ENCODE peak calls at places on chromosomes 3 and 15, in seven cellular contexts. One of them, this sample, is unnamed.

GRCh38 chr3:57048728-57049127 is 11.7 kb upstream of the SPATA12 start:
- DNase-seq in stimulated activated naive B cell treated with anti-CD40 and anti-IgM and Interleukin-4, amounts not matched to agents 10 μg/mL and 1 μg/mL and 100 μg/mL, for 72 hours: no peak
- DNase-seq in NCI-H460: no peak
- DNase-seq in left cardiac atrium: no peak
- DNase-seq in breast epithelium: no peak
- DNase-seq in activated T-cell treated with anti-CD3 and anti-CD28 coated beads for 1 hour: no peak
- DNase-seq in NCI-H1930: no peak
- DNase-seq in this sample: peak

GRCh38 chr15:63327648-63328421 is 50.4 kb downstream of the APH1B start:
- DNase-seq in activated T-cell treated with anti-CD3 and anti-CD28 coated beads for 1 hour: no peak
- DNase-seq in NCI-H1930: no peak
- DNase-seq in NCI-H460: no peak
- DNase-seq in left cardiac atrium: peak
- DNase-seq in stimulated activated naive B cell treated with anti-CD40 and anti-IgM and Interleukin-4, amounts not matched to agents 10 μg/mL and 1 μg/mL and 100 μg/mL, for 72 hours: no peak
- DNase-seq in breast epithelium: no peak
- DNase-seq in this sample: no peak

GRCh38 chr3:189403194-189403593 is 228.0 kb upstream of the TP63 start:
- DNase-seq in NCI-H1930: no peak
- DNase-seq in breast epithelium: no peak
- DNase-seq in stimulated activated naive B cell treated with anti-CD40 and anti-IgM and Interleukin-4, amounts not matched to agents 10 μg/mL and 1 μg/mL and 100 μg/mL, for 72 hours: no peak
- DNase-seq in NCI-H460: no peak
- DNase-seq in activated T-cell treated with anti-CD3 and anti-CD28 coated beads for 1 hour: no peak
- DNase-seq in left cardiac atrium: no peak
- DNase-seq in this sample: no peak

GRCh38 chr15:89293012-89293411 is 41.6 kb downstream of the POLG start:
- DNase-seq in NCI-H460: no peak
- DNase-seq in left cardiac atrium: no peak
- DNase-seq in stimulated activated naive B cell treated with anti-CD40 and anti-IgM and Interleukin-4, amounts not matched to agents 10 μg/mL and 1 μg/mL and 100 μg/mL, for 72 hours: no peak
- DNase-seq in activated T-cell treated with anti-CD3 and anti-CD28 coated beads for 1 hour: no peak
- DNase-seq in breast epithelium: no peak
- DNase-seq in NCI-H1930: no peak
- DNase-seq in this sample: no peak

GRCh38 chr15:41877631-41878354 is 16.1 kb downstream of the SPTBN5 start:
- DNase-seq in activated T-cell treated with anti-CD3 and anti-CD28 coated beads for 1 hour: no peak
- DNase-seq in left cardiac atrium: no peak
- DNase-seq in NCI-H460: no peak
- DNase-seq in NCI-H1930: no peak
- DNase-seq in stimulated activated naive B cell treated with anti-CD40 and anti-IgM and Interleukin-4, amounts not matched to agents 10 μg/mL and 1 μg/mL and 100 μg/mL, for 72 hours: no peak
- DNase-seq in breast epithelium: no peak
- DNase-seq in this sample: no peak

GRCh38 chr15:26102988-26103387 is 239.9 kb upstream of the ATP10A start:
- DNase-seq in left cardiac atrium: no peak
- DNase-seq in NCI-H460: no peak
- DNase-seq in NCI-H1930: no peak
- DNase-seq in breast epithelium: no peak
- DNase-seq in activated T-cell treated with anti-CD3 and anti-CD28 coated beads for 1 hour: no peak
- DNase-seq in stimulated activated naive B cell treated with anti-CD40 and anti-IgM and Interleukin-4, amounts not matched to agents 10 μg/mL and 1 μg/mL and 100 μg/mL, for 72 hours: no peak
- DNase-seq in this sample: no peak

GRCh38 chr3:111594205-111594604 is 941 bp downstream of the ZBED2 start:
- DNase-seq in NCI-H460: no peak
- DNase-seq in activated T-cell treated with anti-CD3 and anti-CD28 coated beads for 1 hour: no peak
- DNase-seq in left cardiac atrium: no peak
- DNase-seq in NCI-H1930: no peak
- DNase-seq in stimulated activated naive B cell treated with anti-CD40 and anti-IgM and Interleukin-4, amounts not matched to agents 10 μg/mL and 1 μg/mL and 100 μg/mL, for 72 hours: peak
- DNase-seq in breast epithelium: no peak
- DNase-seq in this sample: no peak

GRCh38 chr3:172973799-172974198 is 167.2 kb downstream of the SPATA16 start:
- DNase-seq in breast epithelium: no peak
- DNase-seq in stimulated activated naive B cell treated with anti-CD40 and anti-IgM and Interleukin-4, amounts not matched to agents 10 μg/mL and 1 μg/mL and 100 μg/mL, for 72 hours: no peak
- DNase-seq in NCI-H460: no peak
- DNase-seq in left cardiac atrium: no peak
- DNase-seq in activated T-cell treated with anti-CD3 and anti-CD28 coated beads for 1 hour: no peak
- DNase-seq in NCI-H1930: no peak
- DNase-seq in this sample: no peak

GRCh38 chr3:39146611-39147373 is 6.6 kb downstream of the CSRNP1 start:
- DNase-seq in breast epithelium: peak
- DNase-seq in NCI-H460: peak
- DNase-seq in NCI-H1930: no peak
- DNase-seq in activated T-cell treated with anti-CD3 and anti-CD28 coated beads for 1 hour: peak
- DNase-seq in stimulated activated naive B cell treated with anti-CD40 and anti-IgM and Interleukin-4, amounts not matched to agents 10 μg/mL and 1 μg/mL and 100 μg/mL, for 72 hours: peak
- DNase-seq in left cardiac atrium: peak
- DNase-seq in this sample: peak

GRCh38 chr3:116001063-116001765 is 377.9 kb downstream of the GAP43 start:
- DNase-seq in NCI-H460: no peak
- DNase-seq in activated T-cell treated with anti-CD3 and anti-CD28 coated beads for 1 hour: no peak
- DNase-seq in breast epithelium: no peak
- DNase-seq in NCI-H1930: no peak
- DNase-seq in stimulated activated naive B cell treated with anti-CD40 and anti-IgM and Interleukin-4, amounts not matched to agents 10 μg/mL and 1 μg/mL and 100 μg/mL, for 72 hours: no peak
- DNase-seq in left cardiac atrium: no peak
- DNase-seq in this sample: no peak

GRCh38 chr3:189580190-189580589 is 51.0 kb upstream of the TP63 start:
- DNase-seq in NCI-H460: no peak
- DNase-seq in activated T-cell treated with anti-CD3 and anti-CD28 coated beads for 1 hour: no peak
- DNase-seq in stimulated activated naive B cell treated with anti-CD40 and anti-IgM and Interleukin-4, amounts not matched to agents 10 μg/mL and 1 μg/mL and 100 μg/mL, for 72 hours: no peak
- DNase-seq in breast epithelium: no peak
- DNase-seq in left cardiac atrium: no peak
- DNase-seq in NCI-H1930: no peak
- DNase-seq in this sample: no peak

GRCh38 chr3:149967067-149967685 is 3.5 kb downstream of the PFN2 start:
- DNase-seq in left cardiac atrium: no peak
- DNase-seq in stimulated activated naive B cell treated with anti-CD40 and anti-IgM and Interleukin-4, amounts not matched to agents 10 μg/mL and 1 μg/mL and 100 μg/mL, for 72 hours: no peak
- DNase-seq in NCI-H460: peak
- DNase-seq in activated T-cell treated with anti-CD3 and anti-CD28 coated beads for 1 hour: no peak
- DNase-seq in NCI-H1930: no peak
- DNase-seq in breast epithelium: no peak
- DNase-seq in this sample: peak

GRCh38 chr15:101250331-101250730 is 1.5 kb downstream of the CHSY1 start:
- DNase-seq in NCI-H1930: no peak
- DNase-seq in activated T-cell treated with anti-CD3 and anti-CD28 coated beads for 1 hour: no peak
- DNase-seq in breast epithelium: no peak
- DNase-seq in left cardiac atrium: no peak
- DNase-seq in NCI-H460: no peak
- DNase-seq in stimulated activated naive B cell treated with anti-CD40 and anti-IgM and Interleukin-4, amounts not matched to agents 10 μg/mL and 1 μg/mL and 100 μg/mL, for 72 hours: no peak
- DNase-seq in this sample: no peak

GRCh38 chr3:195025056-195025880 is 245.7 kb downstream of the XXYLT1 start:
- DNase-seq in breast epithelium: no peak
- DNase-seq in activated T-cell treated with anti-CD3 and anti-CD28 coated beads for 1 hour: no peak
- DNase-seq in left cardiac atrium: no peak
- DNase-seq in stimulated activated naive B cell treated with anti-CD40 and anti-IgM and Interleukin-4, amounts not matched to agents 10 μg/mL and 1 μg/mL and 100 μg/mL, for 72 hours: no peak
- DNase-seq in NCI-H1930: no peak
- DNase-seq in NCI-H460: no peak
- DNase-seq in this sample: no peak

GRCh38 chr15:70152070-70152480 is 54.4 kb upstream of the TLE3 start:
- DNase-seq in breast epithelium: no peak
- DNase-seq in left cardiac atrium: peak
- DNase-seq in stimulated activated naive B cell treated with anti-CD40 and anti-IgM and Interleukin-4, amounts not matched to agents 10 μg/mL and 1 μg/mL and 100 μg/mL, for 72 hours: no peak
- DNase-seq in NCI-H460: no peak
- DNase-seq in activated T-cell treated with anti-CD3 and anti-CD28 coated beads for 1 hour: no peak
- DNase-seq in NCI-H1930: peak
- DNase-seq in this sample: no peak

GRCh38 chr15:66720206-66721010 is 18.4 kb downstream of the SMAD6 start:
- DNase-seq in breast epithelium: no peak
- DNase-seq in activated T-cell treated with anti-CD3 and anti-CD28 coated beads for 1 hour: no peak
- DNase-seq in NCI-H1930: no peak
- DNase-seq in stimulated activated naive B cell treated with anti-CD40 and anti-IgM and Interleukin-4, amounts not matched to agents 10 μg/mL and 1 μg/mL and 100 μg/mL, for 72 hours: no peak
- DNase-seq in left cardiac atrium: peak
- DNase-seq in NCI-H460: no peak
- DNase-seq in this sample: no peak

GRCh38 chr3:169848741-169849140 is 21.0 kb downstream of the LRRC31 start:
- DNase-seq in NCI-H460: no peak
- DNase-seq in activated T-cell treated with anti-CD3 and anti-CD28 coated beads for 1 hour: no peak
- DNase-seq in breast epithelium: no peak
- DNase-seq in left cardiac atrium: no peak
- DNase-seq in stimulated activated naive B cell treated with anti-CD40 and anti-IgM and Interleukin-4, amounts not matched to agents 10 μg/mL and 1 μg/mL and 100 μg/mL, for 72 hours: no peak
- DNase-seq in NCI-H1930: no peak
- DNase-seq in this sample: no peak

GRCh38 chr3:64995857-64996564 is 308.2 kb upstream of the ADAMTS9 start:
- DNase-seq in left cardiac atrium: no peak
- DNase-seq in stimulated activated naive B cell treated with anti-CD40 and anti-IgM and Interleukin-4, amounts not matched to agents 10 μg/mL and 1 μg/mL and 100 μg/mL, for 72 hours: no peak
- DNase-seq in NCI-H1930: no peak
- DNase-seq in breast epithelium: no peak
- DNase-seq in NCI-H460: no peak
- DNase-seq in activated T-cell treated with anti-CD3 and anti-CD28 coated beads for 1 hour: no peak
- DNase-seq in this sample: no peak

GRCh38 chr3:57158813-57159678 is 6.1 kb downstream of the IL17RD start:
- DNase-seq in activated T-cell treated with anti-CD3 and anti-CD28 coated beads for 1 hour: no peak
- DNase-seq in breast epithelium: no peak
- DNase-seq in NCI-H460: no peak
- DNase-seq in stimulated activated naive B cell treated with anti-CD40 and anti-IgM and Interleukin-4, amounts not matched to agents 10 μg/mL and 1 μg/mL and 100 μg/mL, for 72 hours: no peak
- DNase-seq in NCI-H1930: no peak
- DNase-seq in left cardiac atrium: no peak
- DNase-seq in this sample: no peak

GRCh38 chr3:178558637-178559036 is 22.4 kb downstream of the KCNMB2 start:
- DNase-seq in NCI-H460: no peak
- DNase-seq in activated T-cell treated with anti-CD3 and anti-CD28 coated beads for 1 hour: no peak
- DNase-seq in breast epithelium: no peak
- DNase-seq in left cardiac atrium: no peak
- DNase-seq in NCI-H1930: no peak
- DNase-seq in stimulated activated naive B cell treated with anti-CD40 and anti-IgM and Interleukin-4, amounts not matched to agents 10 μg/mL and 1 μg/mL and 100 μg/mL, for 72 hours: no peak
- DNase-seq in this sample: no peak

GRCh38 chr3:168034152-168034928 is 61.4 kb downstream of the GOLIM4 start:
- DNase-seq in NCI-H1930: no peak
- DNase-seq in breast epithelium: no peak
- DNase-seq in NCI-H460: no peak
- DNase-seq in activated T-cell treated with anti-CD3 and anti-CD28 coated beads for 1 hour: no peak
- DNase-seq in stimulated activated naive B cell treated with anti-CD40 and anti-IgM and Interleukin-4, amounts not matched to agents 10 μg/mL and 1 μg/mL and 100 μg/mL, for 72 hours: no peak
- DNase-seq in left cardiac atrium: no peak
- DNase-seq in this sample: no peak

GRCh38 chr3:171810278-171811058 is at the start of gene PLD1:
- DNase-seq in breast epithelium: peak
- DNase-seq in NCI-H1930: peak
- DNase-seq in NCI-H460: peak
- DNase-seq in activated T-cell treated with anti-CD3 and anti-CD28 coated beads for 1 hour: no peak
- DNase-seq in stimulated activated naive B cell treated with anti-CD40 and anti-IgM and Interleukin-4, amounts not matched to agents 10 μg/mL and 1 μg/mL and 100 μg/mL, for 72 hours: no peak
- DNase-seq in left cardiac atrium: peak
- DNase-seq in this sample: peak

GRCh38 chr15:22945071-22945470 is 35.1 kb downstream of the CYFIP1 start:
- DNase-seq in breast epithelium: no peak
- DNase-seq in stimulated activated naive B cell treated with anti-CD40 and anti-IgM and Interleukin-4, amounts not matched to agents 10 μg/mL and 1 μg/mL and 100 μg/mL, for 72 hours: no peak
- DNase-seq in NCI-H1930: no peak
- DNase-seq in activated T-cell treated with anti-CD3 and anti-CD28 coated beads for 1 hour: no peak
- DNase-seq in NCI-H460: no peak
- DNase-seq in left cardiac atrium: no peak
- DNase-seq in this sample: no peak

GRCh38 chr15:83914906-83915305 is 261.0 kb downstream of the ADAMTSL3 start:
- DNase-seq in breast epithelium: no peak
- DNase-seq in activated T-cell treated with anti-CD3 and anti-CD28 coated beads for 1 hour: no peak
- DNase-seq in NCI-H1930: no peak
- DNase-seq in left cardiac atrium: no peak
- DNase-seq in stimulated activated naive B cell treated with anti-CD40 and anti-IgM and Interleukin-4, amounts not matched to agents 10 μg/mL and 1 μg/mL and 100 μg/mL, for 72 hours: no peak
- DNase-seq in NCI-H460: no peak
- DNase-seq in this sample: no peak

GRCh38 chr15:41900526-41901380 is 6.9 kb upstream of the SPTBN5 start:
- DNase-seq in left cardiac atrium: no peak
- DNase-seq in NCI-H460: no peak
- DNase-seq in breast epithelium: no peak
- DNase-seq in stimulated activated naive B cell treated with anti-CD40 and anti-IgM and Interleukin-4, amounts not matched to agents 10 μg/mL and 1 μg/mL and 100 μg/mL, for 72 hours: no peak
- DNase-seq in NCI-H1930: no peak
- DNase-seq in activated T-cell treated with anti-CD3 and anti-CD28 coated beads for 1 hour: no peak
- DNase-seq in this sample: no peak

GRCh38 chr15:65824031-65824743 is 32.1 kb upstream of the DENND4A start:
- DNase-seq in activated T-cell treated with anti-CD3 and anti-CD28 coated beads for 1 hour: no peak
- DNase-seq in NCI-H460: peak
- DNase-seq in stimulated activated naive B cell treated with anti-CD40 and anti-IgM and Interleukin-4, amounts not matched to agents 10 μg/mL and 1 μg/mL and 100 μg/mL, for 72 hours: no peak
- DNase-seq in NCI-H1930: peak
- DNase-seq in left cardiac atrium: peak
- DNase-seq in breast epithelium: no peak
- DNase-seq in this sample: peak

GRCh38 chr3:141065258-141065657 is 14.1 kb downstream of the SPSB4 start:
- DNase-seq in NCI-H460: no peak
- DNase-seq in stimulated activated naive B cell treated with anti-CD40 and anti-IgM and Interleukin-4, amounts not matched to agents 10 μg/mL and 1 μg/mL and 100 μg/mL, for 72 hours: no peak
- DNase-seq in left cardiac atrium: no peak
- DNase-seq in activated T-cell treated with anti-CD3 and anti-CD28 coated beads for 1 hour: no peak
- DNase-seq in NCI-H1930: no peak
- DNase-seq in breast epithelium: no peak
- DNase-seq in this sample: no peak

GRCh38 chr3:121821421-121822199 is 13.2 kb downstream of the IQCB1 start:
- DNase-seq in activated T-cell treated with anti-CD3 and anti-CD28 coated beads for 1 hour: no peak
- DNase-seq in left cardiac atrium: no peak
- DNase-seq in NCI-H460: no peak
- DNase-seq in NCI-H1930: no peak
- DNase-seq in stimulated activated naive B cell treated with anti-CD40 and anti-IgM and Interleukin-4, amounts not matched to agents 10 μg/mL and 1 μg/mL and 100 μg/mL, for 72 hours: no peak
- DNase-seq in breast epithelium: no peak
- DNase-seq in this sample: no peak

GRCh38 chr3:12895391-12896205 is 54.2 kb upstream of the RPL32 start:
- DNase-seq in stimulated activated naive B cell treated with anti-CD40 and anti-IgM and Interleukin-4, amounts not matched to agents 10 μg/mL and 1 μg/mL and 100 μg/mL, for 72 hours: no peak
- DNase-seq in NCI-H1930: no peak
- DNase-seq in NCI-H460: no peak
- DNase-seq in breast epithelium: no peak
- DNase-seq in activated T-cell treated with anti-CD3 and anti-CD28 coated beads for 1 hour: no peak
- DNase-seq in left cardiac atrium: no peak
- DNase-seq in this sample: no peak

GRCh38 chr3:53547327-53547726 is 52.9 kb downstream of the CACNA1D start:
- DNase-seq in NCI-H1930: no peak
- DNase-seq in left cardiac atrium: no peak
- DNase-seq in stimulated activated naive B cell treated with anti-CD40 and anti-IgM and Interleukin-4, amounts not matched to agents 10 μg/mL and 1 μg/mL and 100 μg/mL, for 72 hours: no peak
- DNase-seq in activated T-cell treated with anti-CD3 and anti-CD28 coated beads for 1 hour: no peak
- DNase-seq in NCI-H460: no peak
- DNase-seq in breast epithelium: no peak
- DNase-seq in this sample: no peak

GRCh38 chr15:42344763-42345162 is 14.5 kb upstream of the CAPN3 start:
- DNase-seq in breast epithelium: no peak
- DNase-seq in activated T-cell treated with anti-CD3 and anti-CD28 coated beads for 1 hour: no peak
- DNase-seq in stimulated activated naive B cell treated with anti-CD40 and anti-IgM and Interleukin-4, amounts not matched to agents 10 μg/mL and 1 μg/mL and 100 μg/mL, for 72 hours: no peak
- DNase-seq in NCI-H460: no peak
- DNase-seq in left cardiac atrium: no peak
- DNase-seq in NCI-H1930: no peak
- DNase-seq in this sample: no peak

GRCh38 chr3:68936855-68937254 is 4.5 kb upstream of the TAFA4 start:
- DNase-seq in NCI-H460: no peak
- DNase-seq in left cardiac atrium: no peak
- DNase-seq in breast epithelium: no peak
- DNase-seq in stimulated activated naive B cell treated with anti-CD40 and anti-IgM and Interleukin-4, amounts not matched to agents 10 μg/mL and 1 μg/mL and 100 μg/mL, for 72 hours: no peak
- DNase-seq in NCI-H1930: no peak
- DNase-seq in activated T-cell treated with anti-CD3 and anti-CD28 coated beads for 1 hour: no peak
- DNase-seq in this sample: no peak